ENCODE peak calls at places on chromosomes 12 and 14, in nine cellular contexts. Z is A549, E is cardiac fibroblast, F is fibroblast of pulmonary artery, B is uterus, A is pancreas, P is NB4, C is mucosa of descending colon, K is mesothelial cell of epicardium. L is an unnamed sample.

GRCh38 chr12:132146772-132147422 is 2.6 kb downstream of the NOC4L start:
- DNase-seq in Z (no peak), E (no peak), F (no peak), B (no peak), A (peak; percentile 53), P (no peak), C (no peak), K (no peak), L (no peak)

GRCh38 chr12:120367252-120367923 is 1.6 kb downstream of the MSI1 start:
- DNase-seq in Z (peak; percentile 52), E (no peak), F (no peak), B (no peak), A (no peak), P (peak; percentile 42), C (peak; percentile 51), K (no peak), L (no peak)

GRCh38 chr12:42564540-42564939 is 25.0 kb downstream of the PRICKLE1 start:
- DNase-seq in Z (no peak), E (peak; percentile 13), F (no peak), B (no peak), A (no peak), P (no peak), C (no peak), K (no peak), L (no peak)

GRCh38 chr14:80669416-80669815 is 272.1 kb downstream of the CEP128 start:
- DNase-seq in Z (no peak), E (no peak), F (peak; percentile 2), B (no peak), A (no peak), P (no peak), C (no peak), K (no peak), L (no peak)

GRCh38 chr12:62260733-62261683 is 804 bp downstream of the USP15 start:
- DNase-seq in Z (peak; percentile 37), E (peak; percentile 52), F (peak; percentile 47), B (no peak), A (no peak), P (peak; percentile 94), C (no peak), K (no peak), L (no peak)

GRCh38 chr12:31702047-31702446 is 26.8 kb downstream of the AMN1 start:
- DNase-seq in Z (peak; percentile 60), E (peak; percentile 55), F (peak; percentile 46), B (no peak), A (no peak), P (peak; percentile 46), C (no peak), K (no peak), L (no peak)

GRCh38 chr14:71021347-71022014 is 114.2 kb downstream of the PCNX1 start:
- DNase-seq in Z (peak; percentile 19), E (peak; percentile 28), F (peak; percentile 45), B (no peak), A (no peak), P (no peak), C (no peak), K (no peak), L (no peak)

GRCh38 chr14:95884377-95884776 is 7.7 kb downstream of the TUNAR start:
- DNase-seq in Z (no peak), E (no peak), F (no peak), B (no peak), A (no peak), P (no peak), C (no peak), K (no peak), L (no peak)

GRCh38 chr12:6688543-6688999 is 604 bp downstream of the ZNF384 start:
- DNase-seq in Z (no peak), E (no peak), F (no peak), B (no peak), A (peak; percentile 64), P (peak; percentile 77), C (peak; percentile 77), K (no peak), L (no peak)

GRCh38 chr12:6691473-6691872 is 2.3 kb upstream of the ZNF384 start:
- DNase-seq in Z (no peak), E (peak; percentile 22), F (peak; percentile 15), B (no peak), A (no peak), P (peak; percentile 69), C (no peak), K (no peak), L (no peak)

GRCh38 chr12:6684609-6685008 is 4.6 kb downstream of the ZNF384 start:
- DNase-seq in Z (peak; percentile 69), E (peak; percentile 38), F (peak; percentile 40), B (no peak), A (no peak), P (peak; percentile 75), C (no peak), K (no peak), L (no peak)

GRCh38 chr12:6689000-6689882 is at the start of gene ZNF384:
- DNase-seq in Z (peak; percentile 100), E (peak; percentile 100), F (peak; percentile 99), B (peak; percentile 98), A (peak; percentile 89), P (peak; percentile 99), C (peak; percentile 94), K (peak; percentile 82), L (peak; percentile 99)

DNA sequence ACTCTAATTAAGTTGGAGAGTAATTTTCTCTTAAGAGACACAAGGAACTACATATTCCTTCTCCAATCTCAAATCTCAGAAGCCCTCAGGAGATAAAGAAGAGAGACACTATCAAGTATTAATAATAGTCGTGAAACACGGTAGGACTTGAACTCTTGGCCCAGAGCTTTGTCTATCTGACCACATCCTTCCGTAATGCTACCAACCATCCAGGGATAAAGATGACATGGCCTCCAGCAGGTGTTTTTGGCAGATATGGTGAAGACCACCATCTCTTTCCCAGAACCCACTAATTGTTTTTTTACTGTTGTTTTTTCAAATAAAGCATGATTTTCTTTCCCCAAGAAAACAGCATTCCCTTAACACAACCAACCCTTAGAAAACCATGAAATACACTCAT is 3.4 kb downstream of the ZNF384 start:
- DNase-seq in Z (no peak), E (no peak), F (no peak), B (no peak), A (no peak), P (no peak), C (no peak), K (no peak), L (no peak)
- TF ChIP-seq CTCF in Z (no peak), E (no peak), F (no peak), B (no peak), A (no peak), P (no peak), C (no peak), K (no peak), L (no peak)

GRCh38 chr12:123131291-123131831 is 19.5 kb downstream of the PITPNM2 start:
- DNase-seq in Z (no peak), E (peak; percentile 47), F (no peak), B (no peak), A (no peak), P (no peak), C (peak; percentile 68), K (no peak), L (no peak)

GRCh38 chr12:123121670-123122069 is 29.2 kb downstream of the PITPNM2 start:
- DNase-seq in Z (no peak), E (no peak), F (no peak), B (no peak), A (no peak), P (no peak), C (no peak), K (no peak), L (no peak)

GRCh38 chr12:123122649-123123048 is 28.2 kb downstream of the PITPNM2 start:
- DNase-seq in Z (no peak), E (no peak), F (no peak), B (no peak), A (no peak), P (no peak), C (no peak), K (no peak), L (no peak)

GRCh38 chr12:123129651-123130050 is 21.2 kb downstream of the PITPNM2 start:
- DNase-seq in Z (no peak), E (no peak), F (no peak), B (no peak), A (no peak), P (no peak), C (no peak), K (no peak), L (no peak)

GRCh38 chr12:123126294-123127144 is 24.4 kb downstream of the PITPNM2 start:
- DNase-seq in Z (peak; percentile 94), E (peak; percentile 96), F (peak; percentile 98), B (peak; percentile 68), A (no peak), P (peak; percentile 49), C (no peak), K (no peak), L (peak; percentile 92)
- TF ChIP-seq CTCF in Z (no peak), E (peak; percentile 41), F (peak; percentile 41), B (no peak), A (no peak), P (no peak), C (no peak), K (no peak), L (peak; percentile 42)

GRCh38 chr12:111864935-111865334 is 22.9 kb downstream of the MAPKAPK5 start:
- DNase-seq in Z (no peak), E (no peak), F (no peak), B (no peak), A (no peak), P (peak; percentile 24), C (no peak), K (no peak), L (no peak)
- TF ChIP-seq CTCF in Z (no peak), E (no peak), F (no peak), B (no peak), A (no peak), P (no peak), C (no peak), K (no peak), L (no peak)

GRCh38 chr12:51992246-51992645 is 14.5 kb upstream of the TAMALIN start:
- DNase-seq in Z (no peak), E (no peak), F (no peak), B (no peak), A (no peak), P (no peak), C (no peak), K (no peak), L (no peak)
- TF ChIP-seq CTCF in Z (no peak), E (no peak), F (no peak), B (no peak), A (no peak), P (no peak), C (no peak), K (no peak), L (no peak)